ENCODE peak calls at places on chromosomes 13 and 19, in eight cellular contexts. P is aorta, A is cardiac muscle cell, T is dorsolateral prefrontal cortex, K is RWPE2, H is brain microvascular endothelial cell, V is GM12878, S is lung. O is an unnamed sample.

GRCh38 chr13:91292630-91293221 is 54.8 kb upstream of the MIR17HG start:
- DNase-seq in P (no peak), A (no peak), T (no peak), K (no peak), H (no peak), V (no peak), S (no peak), O (no peak)

GRCh38 chr13:98050041-98050466 is 92.8 kb upstream of the FARP1 start:
- DNase-seq in P (no peak), A (no peak), T (no peak), K (no peak), H (peak; percentile 63), V (no peak), S (no peak), O (no peak)

GRCh38 chr19:21314676-21315075 is 14.5 kb downstream of the ZNF708 start:
- DNase-seq in P (no peak), A (peak; percentile 74), T (no peak), K (no peak), H (no peak), V (no peak), S (no peak), O (no peak)

GRCh38 chr13:67137044-67137735 is 92.9 kb downstream of the PCDH9 start:
- DNase-seq in P (no peak), A (peak; percentile 50), T (no peak), K (no peak), H (no peak), V (no peak), S (no peak), O (no peak)

GRCh38 chr13:39676315-39676876 is 20.9 kb downstream of the COG6 start:
- DNase-seq in P (no peak), A (peak; percentile 74), T (no peak), K (no peak), H (peak; percentile 35), V (no peak), S (no peak), O (no peak)

GRCh38 chr19:34355201-34355600 is 9.8 kb upstream of the GPI start:
- DNase-seq in P (no peak), A (no peak), T (no peak), K (no peak), H (no peak), V (no peak), S (no peak), O (no peak)

GRCh38 chr19:47587295-47587694 is 14.3 kb upstream of the ZNF541 start:
- DNase-seq in P (no peak), A (peak; percentile 46), T (no peak), K (no peak), H (no peak), V (no peak), S (no peak), O (no peak)

GRCh38 chr19:38452430-38453366 is 19.2 kb downstream of the RYR1 start:
- DNase-seq in P (no peak), A (no peak), T (no peak), K (no peak), H (no peak), V (no peak), S (no peak), O (no peak)

GRCh38 chr13:97030705-97031452 is 36.6 kb upstream of the OXGR1 start:
- DNase-seq in P (no peak), A (peak; percentile 83), T (no peak), K (no peak), H (peak; percentile 67), V (no peak), S (no peak), O (no peak)

GRCh38 chr19:31448221-31448657 is 99.0 kb upstream of the TSHZ3 start:
- DNase-seq in P (no peak), A (peak; percentile 94), T (no peak), K (no peak), H (peak; percentile 65), V (no peak), S (peak; percentile 44), O (peak; percentile 26)

GRCh38 chr13:51153527-51153926 is 42.5 kb upstream of the C13orf42 start:
- DNase-seq in P (no peak), A (peak; percentile 43), T (no peak), K (no peak), H (no peak), V (no peak), S (no peak), O (no peak)

GRCh38 chr19:1754651-1755466 is 1.6 kb downstream of the ONECUT3 start:
- DNase-seq in P (no peak), A (no peak), T (no peak), K (no peak), H (no peak), V (no peak), S (no peak), O (no peak)

GRCh38 chr19:45876411-45877197 is 9.3 kb downstream of the IRF2BP1 start:
- DNase-seq in P (peak; percentile 63), A (peak; percentile 75), T (no peak), K (no peak), H (peak; percentile 24), V (no peak), S (no peak), O (peak; percentile 82)

GRCh38 chr13:42223681-42224080 is 48.3 kb upstream of the AKAP11 start:
- DNase-seq in P (no peak), A (no peak), T (no peak), K (no peak), H (no peak), V (no peak), S (no peak), O (no peak)

GRCh38 chr19:48325265-48325910 is at the start of gene EMP3:
- DNase-seq in P (peak; percentile 92), A (peak; percentile 95), T (no peak), K (peak; percentile 85), H (peak; percentile 90), V (peak; percentile 38), S (peak; percentile 75), O (peak; percentile 69)

GRCh38 chr13:59269476-59269875 is 894.3 kb downstream of the DIAPH3 start:
- DNase-seq in P (no peak), A (peak; percentile 77), T (no peak), K (no peak), H (peak; percentile 83), V (no peak), S (no peak), O (no peak)

GRCh38 chr19:3163230-3163886 is 15.2 kb upstream of the S1PR4 start:
- DNase-seq in P (peak; percentile 69), A (peak; percentile 68), T (no peak), K (no peak), H (peak; percentile 31), V (no peak), S (peak; percentile 71), O (peak; percentile 67)

GRCh38 chr13:79966502-79966901 is 374.4 kb downstream of the SPRY2 start:
- DNase-seq in P (no peak), A (no peak), T (no peak), K (no peak), H (no peak), V (no peak), S (no peak), O (no peak)
- H3K27ac ChIP-seq in P (no peak overlapping the region), A (no peak overlapping the region), T (no peak overlapping the region), K (no peak overlapping the region), H (no peak overlapping the region), V (no peak overlapping the region), S (no peak overlapping the region), O (no peak overlapping the region)

GRCh38 chr19:19446655-19447437 is 41.4 kb downstream of the GATAD2A start:
- DNase-seq in P (no peak), A (no peak), T (no peak), K (no peak), H (no peak), V (no peak), S (no peak), O (no peak)
- H3K27ac ChIP-seq in P (no peak overlapping the region), A (no peak overlapping the region), T (no peak overlapping the region), K (no peak overlapping the region), H (no peak overlapping the region), V (peak overlapping the region; percentile 82), S (no peak overlapping the region), O (peak overlapping the region; percentile 60)

GRCh38 chr19:40689339-40690049 is 957 bp downstream of the NUMBL start:
- DNase-seq in P (no peak), A (no peak), T (no peak), K (peak; percentile 69), H (peak; percentile 20), V (no peak), S (no peak), O (no peak)

GRCh38 chr19:40687525-40688016 is 2.9 kb downstream of the NUMBL start:
- DNase-seq in P (peak; percentile 89), A (peak; percentile 76), T (no peak), K (no peak), H (peak; percentile 75), V (peak; percentile 23), S (peak; percentile 61), O (peak; percentile 75)

GRCh38 chr19:40690050-40690698 is at the start of gene NUMBL:
- DNase-seq in P (no peak), A (no peak), T (no peak), K (no peak), H (no peak), V (no peak), S (no peak), O (no peak)

GRCh38 chr19:40688294-40688693 is 2.2 kb downstream of the NUMBL start:
- DNase-seq in P (no peak), A (no peak), T (no peak), K (no peak), H (no peak), V (no peak), S (no peak), O (no peak)

DNA sequence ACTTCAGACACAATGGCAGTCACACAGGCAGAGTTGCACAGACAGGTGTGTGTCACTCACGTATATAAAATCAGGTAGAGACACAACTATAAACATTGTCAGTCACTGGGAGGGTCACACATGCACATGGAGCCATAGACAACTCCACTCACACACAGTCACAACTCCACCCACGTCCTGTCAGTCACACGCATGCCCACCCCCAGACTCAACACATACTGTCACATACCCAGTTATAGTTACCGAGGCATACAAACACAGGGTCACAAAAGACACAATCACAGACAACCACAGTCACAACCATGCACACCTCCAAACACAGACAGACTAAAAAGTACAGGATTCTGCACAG is 1.5 kb downstream of the NUMBL start:
- DNase-seq in P (no peak), A (no peak), T (no peak), K (no peak), H (no peak), V (no peak), S (no peak), O (no peak)
- H3K27ac ChIP-seq in P (no peak overlapping the region), A (no peak overlapping the region), T (peak overlapping the region; percentile 86), K (peak overlapping the region; percentile 68), H (no peak overlapping the region), V (no peak overlapping the region), S (no peak overlapping the region), O (no peak overlapping the region)

DNA sequence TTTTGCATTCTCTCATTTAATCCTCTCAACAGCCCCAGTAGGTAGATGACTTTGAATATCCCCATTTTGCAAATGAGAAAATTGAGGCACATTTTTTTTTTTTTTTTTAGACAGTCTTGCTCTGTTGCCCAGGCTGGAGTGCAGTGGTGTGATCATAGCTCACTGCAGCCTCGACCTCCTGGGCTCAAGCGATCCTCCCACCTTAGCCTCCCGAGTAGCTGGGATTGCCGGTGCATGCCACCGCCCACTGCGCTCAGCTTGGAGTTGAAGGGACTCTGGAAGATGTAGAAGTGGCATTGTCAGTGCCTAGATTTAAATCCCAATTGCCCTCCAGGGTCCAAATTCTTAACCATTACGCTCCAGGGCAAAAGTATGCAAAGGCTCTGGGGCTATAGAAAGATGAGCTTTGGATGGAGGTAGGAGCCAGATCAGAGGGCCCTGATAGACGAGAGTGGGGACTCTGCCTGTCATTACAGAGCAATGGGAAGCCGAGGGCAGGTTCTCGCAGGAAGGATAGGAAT is 813 bp upstream of the MCOLN1 start:
- DNase-seq in P (no peak), A (no peak), T (no peak), K (no peak), H (no peak), V (no peak), S (no peak), O (no peak)
- H3K27ac ChIP-seq in P (no peak overlapping the region), A (no peak overlapping the region), T (peak overlapping the region; percentile 83), K (peak overlapping the region; percentile 18), H (no peak overlapping the region), V (no peak overlapping the region), S (no peak overlapping the region), O (no peak overlapping the region)

GRCh38 chr13:113170503-113170902 is 12.1 kb downstream of the PROZ start:
- DNase-seq in P (no peak), A (no peak), T (no peak), K (no peak), H (no peak), V (no peak), S (no peak), O (no peak)
- H3K27ac ChIP-seq in P (no peak overlapping the region), A (no peak overlapping the region), T (no peak overlapping the region), K (no peak overlapping the region), H (no peak overlapping the region), V (no peak overlapping the region), S (no peak overlapping the region), O (no peak overlapping the region)